ENCODE peak calls at places on chromosomes 16 and 17, in four cellular contexts. One of them, this sample, is unnamed.

GRCh38 chr16:861446-861845 is 60.9 kb upstream of the GNG13 start:
- DNase-seq in GM12878: no peak
- DNase-seq in HepG2: no peak
- DNase-seq in K562: no peak
- DNase-seq in this sample: no peak

GRCh38 chr16:66519974-66520373 is 29.9 kb downstream of the TK2 start:
- DNase-seq in GM12878: no peak
- DNase-seq in HepG2: no peak
- DNase-seq in K562: no peak
- DNase-seq in this sample: no peak

GRCh38 chr17:18262111-18262510 is 1.6 kb downstream of the MIEF2 start:
- DNase-seq in GM12878: no peak
- DNase-seq in HepG2: no peak
- DNase-seq in K562: no peak
- DNase-seq in this sample: no peak

GRCh38 chr16:73753931-73754330 is 542.7 kb upstream of the PSMD7 start:
- DNase-seq in GM12878: no peak
- DNase-seq in HepG2: no peak
- DNase-seq in K562: no peak
- DNase-seq in this sample: no peak

GRCh38 chr17:37642706-37643105 is 540 bp downstream of the DDX52 start:
- DNase-seq in GM12878: no peak
- DNase-seq in HepG2: no peak
- DNase-seq in K562: peak; percentile 17
- DNase-seq in this sample: no peak

GRCh38 chr16:8853611-8854010 is 15.2 kb downstream of the CARHSP1 start:
- DNase-seq in GM12878: no peak
- DNase-seq in HepG2: no peak
- DNase-seq in K562: no peak
- DNase-seq in this sample: no peak

GRCh38 chr17:6660765-6661463 is 9.4 kb downstream of the C17orf100 start:
- DNase-seq in GM12878: peak; percentile 63
- DNase-seq in HepG2: no peak
- DNase-seq in K562: no peak
- DNase-seq in this sample: no peak

GRCh38 chr17:72683506-72684404 is 408.7 kb downstream of the SLC39A11 start:
- DNase-seq in GM12878: no peak
- DNase-seq in HepG2: peak; percentile 97
- DNase-seq in K562: no peak
- DNase-seq in this sample: no peak

GRCh38 chr16:78213751-78214150 is 114.3 kb downstream of the WWOX start:
- DNase-seq in GM12878: no peak
- DNase-seq in HepG2: no peak
- DNase-seq in K562: no peak
- DNase-seq in this sample: no peak

GRCh38 chr16:30488764-30489595 is 16.4 kb downstream of the ITGAL start:
- DNase-seq in GM12878: no peak
- DNase-seq in HepG2: peak; percentile 78
- DNase-seq in K562: no peak
- DNase-seq in this sample: no peak

GRCh38 chr16:21226749-21227148 is 6.8 kb upstream of the ANKS4B start:
- DNase-seq in GM12878: no peak
- DNase-seq in HepG2: no peak
- DNase-seq in K562: no peak
- DNase-seq in this sample: no peak

GRCh38 chr16:70416748-70417616 is 21.9 kb downstream of the ST3GAL2 start:
- DNase-seq in GM12878: no peak
- DNase-seq in HepG2: peak; percentile 58
- DNase-seq in K562: peak; percentile 31
- DNase-seq in this sample: no peak

GRCh38 chr17:29123111-29123510 is 57.1 kb downstream of the MYO18A start:
- DNase-seq in GM12878: no peak
- DNase-seq in HepG2: no peak
- DNase-seq in K562: no peak
- DNase-seq in this sample: no peak

GRCh38 chr16:88970539-88971065 is 6.4 kb downstream of the CBFA2T3 start:
- DNase-seq in GM12878: no peak
- DNase-seq in HepG2: no peak
- DNase-seq in K562: no peak
- DNase-seq in this sample: no peak
- TF ChIP-seq CBX5 in GM12878: no peak
- TF ChIP-seq CBX5 in HepG2: no peak
- TF ChIP-seq CBX5 in K562: no peak
- TF ChIP-seq CBX5 in this sample: no peak

DNA sequence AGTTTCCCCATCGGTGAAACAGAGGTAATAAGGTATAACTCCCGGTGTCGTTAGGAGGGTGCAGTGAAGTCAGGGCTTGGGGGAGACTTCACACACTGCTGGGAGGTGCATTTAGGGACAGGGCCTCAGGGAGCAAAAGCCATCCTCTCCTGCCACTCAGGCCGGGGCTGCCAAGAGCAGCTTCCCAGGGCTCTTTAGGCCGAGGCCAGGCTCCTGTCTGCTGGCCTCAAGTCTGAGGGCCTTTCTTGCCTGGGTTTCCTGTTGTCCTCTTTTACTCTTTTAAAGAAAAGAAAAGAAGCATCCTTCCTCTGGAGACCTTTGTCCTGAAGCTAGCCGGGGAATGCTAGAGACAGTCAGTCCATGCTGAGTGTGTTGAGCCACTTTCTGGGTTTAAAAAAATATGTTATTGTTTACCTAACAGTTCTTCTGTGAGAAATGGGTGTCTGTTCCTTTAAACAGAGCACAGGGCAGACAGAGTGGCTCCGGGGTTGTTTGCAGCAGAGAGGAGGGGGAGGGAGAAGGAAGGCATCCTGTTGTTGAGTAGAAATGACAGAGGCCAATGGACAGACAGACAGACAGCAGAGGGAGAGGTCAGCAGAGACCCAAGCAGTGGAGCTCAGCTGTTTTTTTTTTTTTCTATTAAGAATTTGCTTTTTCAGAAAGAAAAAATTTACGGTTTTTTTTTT is 79.1 kb downstream of the C17orf67 start:
- DNase-seq in GM12878: no peak
- DNase-seq in HepG2: peak; percentile 83
- DNase-seq in K562: no peak
- DNase-seq in this sample: no peak
- TF ChIP-seq CBX5 in GM12878: no peak
- TF ChIP-seq CBX5 in HepG2: no peak
- TF ChIP-seq CBX5 in K562: no peak
- TF ChIP-seq CBX5 in this sample: no peak

DNA sequence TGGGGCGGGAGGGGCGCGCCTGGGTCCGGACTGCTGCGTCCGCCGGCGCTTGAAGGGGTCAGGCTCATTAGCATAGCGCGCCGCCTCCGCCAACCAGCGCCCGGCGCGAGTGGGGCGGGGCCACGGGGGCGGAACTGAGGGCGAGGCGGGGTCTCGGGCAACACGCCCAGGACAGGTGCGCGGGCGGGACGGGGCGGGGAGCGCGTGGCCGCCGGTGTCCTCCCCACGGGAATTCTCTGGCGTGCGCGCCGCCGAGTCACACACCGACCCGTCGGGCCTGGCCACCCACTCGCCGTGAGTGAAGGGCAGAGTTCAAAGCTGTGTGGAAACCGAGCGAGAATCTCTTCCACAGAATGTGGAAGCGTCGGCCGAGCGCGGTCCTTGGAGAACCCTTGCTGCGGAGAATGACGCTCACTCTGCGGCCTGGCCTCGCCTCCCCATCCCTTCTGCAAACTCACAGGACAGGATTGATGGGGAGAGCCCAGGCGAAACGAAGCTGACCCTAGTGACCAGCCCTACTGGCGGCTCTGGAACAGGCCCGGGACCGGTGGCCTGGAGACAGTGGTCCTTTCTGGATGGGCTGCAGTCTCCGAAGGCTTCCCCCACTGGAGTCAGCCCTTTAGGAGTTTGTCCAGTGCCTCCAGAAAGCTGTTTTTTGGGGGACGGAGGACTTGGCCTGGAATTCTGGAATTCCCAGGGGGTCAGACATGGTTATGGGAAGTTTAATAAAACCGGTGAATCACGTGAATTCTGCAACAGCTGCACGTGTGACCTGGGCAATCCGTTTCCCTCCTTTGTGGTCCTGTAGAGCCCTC is at the start of gene SNAI3:
- DNase-seq in GM12878: no peak
- DNase-seq in HepG2: peak; percentile 76
- DNase-seq in K562: peak; percentile 97
- DNase-seq in this sample: peak; percentile 23
- TF ChIP-seq CBX5 in GM12878: no peak
- TF ChIP-seq CBX5 in HepG2: no peak
- TF ChIP-seq CBX5 in K562: no peak
- TF ChIP-seq CBX5 in this sample: no peak

DNA sequence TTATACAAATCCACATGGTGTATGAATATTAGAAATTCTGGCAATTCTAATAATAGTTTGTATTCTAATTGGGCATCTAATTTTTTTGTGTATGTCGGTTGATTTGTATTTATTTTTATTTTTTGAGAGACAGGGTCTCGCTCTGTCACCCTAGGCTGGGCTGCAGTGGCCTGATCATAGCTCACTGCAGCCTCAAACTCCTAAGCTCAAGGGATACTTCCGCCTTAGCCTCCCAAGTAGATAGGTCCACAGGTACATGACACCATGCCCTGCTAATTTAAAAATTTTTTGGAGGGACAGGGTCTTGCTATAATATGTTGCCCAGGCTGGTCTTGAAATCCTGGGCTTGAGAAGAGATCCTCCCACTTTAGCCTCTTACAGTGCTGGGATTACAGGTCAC is 104.6 kb downstream of the TRIM37 start:
- DNase-seq in GM12878: no peak
- DNase-seq in HepG2: no peak
- DNase-seq in K562: no peak
- DNase-seq in this sample: no peak
- TF ChIP-seq CBX5 in GM12878: no peak
- TF ChIP-seq CBX5 in HepG2: no peak
- TF ChIP-seq CBX5 in K562: no peak
- TF ChIP-seq CBX5 in this sample: no peak

GRCh38 chr17:32625971-32626370 is 139.2 kb downstream of the CDK5R1 start:
- DNase-seq in GM12878: no peak
- DNase-seq in HepG2: no peak
- DNase-seq in K562: no peak
- DNase-seq in this sample: no peak
- TF ChIP-seq CBX5 in GM12878: no peak
- TF ChIP-seq CBX5 in HepG2: no peak
- TF ChIP-seq CBX5 in K562: no peak
- TF ChIP-seq CBX5 in this sample: no peak

DNA sequence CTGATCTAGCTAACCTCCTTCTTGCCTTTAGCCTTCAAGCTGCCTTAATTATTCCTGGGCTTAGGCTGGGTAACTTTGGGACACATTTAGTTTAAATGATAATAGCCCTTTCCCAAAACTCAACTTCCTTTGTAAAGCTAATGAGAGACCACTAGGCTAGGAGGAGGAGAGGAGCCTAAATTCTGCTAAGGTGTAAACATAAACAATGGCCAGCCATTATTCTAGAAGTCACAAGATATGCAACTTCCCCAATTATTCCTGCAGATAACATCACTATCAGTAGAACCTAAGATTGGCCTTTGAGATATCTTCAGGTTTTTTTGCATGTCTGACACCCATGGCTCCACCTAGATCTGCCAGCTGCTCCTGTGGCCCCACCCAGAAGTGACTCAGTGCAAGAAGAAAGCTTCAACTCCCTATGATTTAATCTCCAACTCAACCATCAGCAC is 131.2 kb upstream of the FAM20A start:
- DNase-seq in GM12878: no peak
- DNase-seq in HepG2: no peak
- DNase-seq in K562: no peak
- DNase-seq in this sample: peak; percentile 56
- TF ChIP-seq CBX5 in GM12878: no peak
- TF ChIP-seq CBX5 in HepG2: no peak
- TF ChIP-seq CBX5 in K562: no peak
- TF ChIP-seq CBX5 in this sample: no peak